ENCODE peak calls at places on chromosomes 3 and 15, in ten cellular contexts. Y is gastrocnemius medialis, A is transverse colon, R is endothelial cell of umbilical vein, Z is adrenal gland, H is HCT116, L is heart left ventricle, I is suprapubic skin, O is ovary, C is body of pancreas. X is an unnamed sample.

GRCh38 chr3:158403013-158403412 is 168.0 kb upstream of the MLF1 start:
- DNase-seq in Y (no peak), A (no peak), R (no peak), Z (no peak), H (no peak), L (no peak), I (no peak), O (no peak), C (no peak), X (no peak)

GRCh38 chr3:146536681-146537080 is 7.7 kb downstream of the PLSCR1 start:
- DNase-seq in Y (no peak), A (no peak), R (peak; percentile 54), Z (no peak), H (no peak), L (no peak), I (no peak), O (no peak), C (no peak), X (no peak)

GRCh38 chr3:183698318-183698731 is 728 bp downstream of the YEATS2 start:
- DNase-seq in Y (no peak), A (peak; percentile 25), R (peak; percentile 52), Z (peak; percentile 25), H (no peak), L (peak; percentile 39), I (no peak), O (no peak), C (peak; percentile 23), X (no peak)

GRCh38 chr3:149790698-149791097 is 1.7 kb downstream of the ANKUB1 start:
- DNase-seq in Y (no peak), A (no peak), R (no peak), Z (no peak), H (no peak), L (no peak), I (no peak), O (no peak), C (no peak), X (no peak)

GRCh38 chr15:70579766-70580165 is 183.6 kb downstream of the UACA start:
- DNase-seq in Y (no peak), A (no peak), R (no peak), Z (no peak), H (no peak), L (no peak), I (peak; percentile 1), O (no peak), C (no peak), X (no peak)

GRCh38 chr3:87503901-87504498 is 227.6 kb upstream of the POU1F1 start:
- DNase-seq in Y (no peak), A (peak; percentile 9), R (peak; percentile 85), Z (peak; percentile 8), H (peak; percentile 75), L (no peak), I (no peak), O (no peak), C (peak; percentile 58), X (no peak)

GRCh38 chr3:132787616-132788015 is 65.4 kb upstream of the NPHP3 start:
- DNase-seq in Y (no peak), A (no peak), R (peak; percentile 4), Z (no peak), H (no peak), L (no peak), I (no peak), O (no peak), C (no peak), X (peak; percentile 18)

GRCh38 chr3:37136067-37136466 is 38.3 kb downstream of the LRRFIP2 start:
- DNase-seq in Y (no peak), A (no peak), R (no peak), Z (no peak), H (no peak), L (no peak), I (no peak), O (no peak), C (no peak), X (no peak)

GRCh38 chr3:31892500-31892899 is 88.6 kb downstream of the OSBPL10 start:
- DNase-seq in Y (no peak), A (no peak), R (no peak), Z (no peak), H (no peak), L (no peak), I (no peak), O (no peak), C (no peak), X (no peak)

GRCh38 chr3:31890007-31890406 is 91.1 kb downstream of the OSBPL10 start:
- DNase-seq in Y (no peak), A (no peak), R (no peak), Z (no peak), H (no peak), L (no peak), I (no peak), O (no peak), C (no peak), X (no peak)

GRCh38 chr3:31893174-31893573 is 87.9 kb downstream of the OSBPL10 start:
- DNase-seq in Y (no peak), A (no peak), R (no peak), Z (no peak), H (no peak), L (no peak), I (no peak), O (no peak), C (no peak), X (no peak)

GRCh38 chr3:31890742-31891469 is 90.2 kb downstream of the OSBPL10 start:
- DNase-seq in Y (no peak), A (no peak), R (no peak), Z (no peak), H (no peak), L (no peak), I (no peak), O (no peak), C (no peak), X (no peak)

DNA sequence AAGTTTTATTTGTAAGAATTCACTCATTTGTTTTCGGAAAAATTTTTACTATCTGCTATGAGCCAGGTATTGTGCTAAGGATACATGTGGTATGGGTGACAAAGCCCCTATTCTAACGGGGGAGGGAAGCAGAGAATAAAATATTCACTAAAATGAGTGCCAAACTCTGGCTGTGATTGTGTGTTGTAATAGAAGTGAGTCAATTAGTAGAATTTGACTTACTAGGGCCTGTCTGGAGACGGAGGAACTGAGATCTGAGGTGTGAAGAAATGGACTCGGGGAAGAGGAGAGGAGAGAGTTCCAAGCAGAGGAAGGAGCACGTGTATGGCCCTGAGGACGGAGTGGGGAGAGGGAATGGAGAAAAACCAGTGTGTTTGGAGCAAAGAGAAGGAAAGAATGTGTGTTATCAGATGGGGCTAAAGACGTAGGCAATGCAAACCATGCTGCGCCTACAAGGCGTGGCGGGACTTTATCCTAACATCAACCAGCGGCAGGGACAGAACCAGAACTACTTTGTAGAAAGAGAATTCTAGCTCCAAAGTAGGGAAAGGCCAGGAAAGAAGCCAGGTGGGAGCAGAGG is 89.1 kb downstream of the OSBPL10 start:
- DNase-seq in Y (no peak), A (no peak), R (no peak), Z (no peak), H (no peak), L (no peak), I (no peak), O (no peak), C (no peak), X (no peak)
- H3K4me1 ChIP-seq in Y (no peaks in the 10 kb centered on the region), A (no peaks in the 10 kb centered on the region), R (no peaks in the 10 kb centered on the region), Z (no peaks in the 10 kb centered on the region), H (no peaks in the 10 kb centered on the region), L (no peaks in the 10 kb centered on the region), I (peaks cover 32% of the 10 kb centered on the region), O (no peaks in the 10 kb centered on the region), C (no peaks in the 10 kb centered on the region), X (no peaks in the 10 kb centered on the region)

DNA sequence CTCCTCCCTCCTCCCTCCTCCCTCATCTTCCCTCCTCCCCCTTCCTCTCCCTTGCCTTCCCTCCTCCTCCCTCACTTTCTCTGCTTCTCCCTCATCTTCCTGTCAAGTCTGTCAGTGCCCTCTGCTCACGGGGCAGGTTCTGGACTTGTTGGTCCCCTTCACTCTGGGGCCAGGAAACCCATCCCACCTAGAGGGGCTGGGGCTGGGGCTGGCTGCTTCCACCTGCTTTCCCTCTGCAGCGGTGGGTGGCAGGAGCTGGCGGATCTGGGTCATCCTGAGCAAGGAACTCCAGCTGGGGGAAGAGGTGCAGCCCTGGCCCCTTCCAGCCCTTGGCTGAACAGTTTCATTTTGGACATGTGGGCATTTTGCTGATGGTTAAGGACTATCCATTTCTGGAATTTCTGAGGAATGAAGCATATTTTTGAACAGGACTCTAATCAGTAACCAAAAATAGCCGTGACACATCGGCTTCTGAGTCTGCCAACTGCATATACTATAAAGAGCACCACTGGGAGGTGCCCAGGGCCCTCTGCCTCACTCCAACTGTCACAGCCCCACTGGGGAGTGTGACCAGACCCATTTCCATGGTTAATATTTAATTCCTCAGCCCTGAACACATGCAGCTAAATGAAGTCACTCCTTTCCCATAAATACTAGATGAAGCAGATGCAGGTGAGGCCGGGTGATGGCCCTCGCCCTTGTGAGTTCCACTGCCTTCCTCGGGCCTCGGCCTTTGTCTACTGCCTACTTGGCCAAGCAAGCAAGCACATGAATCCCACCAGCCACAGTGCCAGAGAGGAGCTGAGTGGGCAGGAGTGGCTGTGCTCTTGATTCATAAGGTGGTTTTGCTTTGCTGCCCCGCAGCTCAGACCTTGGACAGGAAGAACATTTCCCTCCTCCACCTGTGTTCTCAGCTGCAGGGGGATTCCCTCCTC is 39.8 kb downstream of the CHDH start:
- DNase-seq in Y (no peak), A (peak; percentile 65), R (no peak), Z (peak; percentile 77), H (no peak), L (peak; percentile 48), I (peak; percentile 73), O (no peak), C (peak; percentile 69), X (no peak)
- TF ChIP-seq POLR2A in Y (no peak), A (peak; percentile 22), R (no peak), Z (no peak), H (no peak), L (no peak), I (no peak), O (no peak), C (peak; percentile 36), X (no peak)

GRCh38 chr15:22960587-22960986 is 19.6 kb downstream of the CYFIP1 start:
- DNase-seq in Y (no peak), A (no peak), R (no peak), Z (no peak), H (no peak), L (no peak), I (no peak), O (no peak), C (no peak), X (no peak)
- H3K4me1 ChIP-seq in Y (peaks cover 52% of the 10 kb centered on the region), A (peaks cover 16% of the 10 kb centered on the region), R (peaks cover 36% of the 10 kb centered on the region), Z (peaks cover 63% of the 10 kb centered on the region), H (no peaks in the 10 kb centered on the region), L (peaks cover 59% of the 10 kb centered on the region), I (peaks cover 54% of the 10 kb centered on the region), O (peaks cover 14% of the 10 kb centered on the region), C (peaks cover 68% of the 10 kb centered on the region), X (peaks cover 29% of the 10 kb centered on the region)

GRCh38 chr3:48428863-48429415 is 947 bp downstream of the PLXNB1 start:
- DNase-seq in Y (no peak), A (peak; percentile 60), R (peak; percentile 41), Z (peak; percentile 29), H (no peak), L (peak; percentile 45), I (no peak), O (peak; percentile 71), C (peak; percentile 57), X (no peak)

GRCh38 chr3:48428088-48428862 is 1.6 kb downstream of the PLXNB1 start:
- DNase-seq in Y (no peak), A (peak; percentile 80), R (no peak), Z (no peak), H (no peak), L (no peak), I (no peak), O (no peak), C (peak; percentile 85), X (no peak)

GRCh38 chr3:48426944-48427629 is 2.8 kb downstream of the PLXNB1 start:
- DNase-seq in Y (no peak), A (no peak), R (no peak), Z (no peak), H (no peak), L (no peak), I (no peak), O (no peak), C (no peak), X (no peak)

GRCh38 chr3:48426401-48426909 is 3.4 kb downstream of the PLXNB1 start:
- DNase-seq in Y (no peak), A (no peak), R (no peak), Z (no peak), H (no peak), L (peak; percentile 67), I (no peak), O (no peak), C (no peak), X (no peak)

GRCh38 chr3:48427630-48427962 is 2.3 kb downstream of the PLXNB1 start:
- DNase-seq in Y (no peak), A (peak; percentile 37), R (no peak), Z (no peak), H (no peak), L (no peak), I (no peak), O (no peak), C (no peak), X (no peak)
- TF ChIP-seq POLR2A in Y (no peak), A (no peak), R (no peak), Z (no peak), H (no peak), L (no peak), I (no peak), O (no peak), C (no peak), X (no peak)